ENCODE peak calls at places on chromosomes 1 and 21, in nine cellular contexts. One of them, this sample, is unnamed.
A peak's percentile ranks its signal among the peaks of the same experiment; 100 is the strongest.

GRCh38 chr1:47510282-47510811 is 72.5 kb downstream of the FOXD2 start:
- DNase-seq in spleen: peak; percentile 11
- DNase-seq in tibial nerve: no peak
- DNase-seq in glutamatergic neuron: no peak
- DNase-seq in amygdala: no peak
- DNase-seq in breast epithelium: no peak
- DNase-seq in NCI-H510A: no peak
- DNase-seq in GM12891: no peak
- DNase-seq in ELF-1: no peak
- DNase-seq in this sample: no peak

GRCh38 chr21:31455506-31455905 is 111.4 kb upstream of the TIAM1 start:
- DNase-seq in ELF-1: no peak
- DNase-seq in breast epithelium: no peak
- DNase-seq in glutamatergic neuron: no peak
- DNase-seq in amygdala: no peak
- DNase-seq in GM12891: no peak
- DNase-seq in spleen: no peak
- DNase-seq in tibial nerve: no peak
- DNase-seq in NCI-H510A: no peak
- DNase-seq in this sample: no peak

GRCh38 chr1:237042892-237043576 is 1.1 kb downstream of the RYR2 start:
- DNase-seq in NCI-H510A: no peak
- DNase-seq in glutamatergic neuron: peak; percentile 57
- DNase-seq in ELF-1: peak; percentile 36
- DNase-seq in tibial nerve: no peak
- DNase-seq in amygdala: no peak
- DNase-seq in GM12891: peak; percentile 11
- DNase-seq in spleen: no peak
- DNase-seq in breast epithelium: no peak
- DNase-seq in this sample: no peak

GRCh38 chr1:91173379-91173890 is 151.6 kb upstream of the ZNF644 start:
- DNase-seq in glutamatergic neuron: no peak
- DNase-seq in tibial nerve: no peak
- DNase-seq in ELF-1: no peak
- DNase-seq in GM12891: no peak
- DNase-seq in spleen: no peak
- DNase-seq in NCI-H510A: no peak
- DNase-seq in breast epithelium: no peak
- DNase-seq in amygdala: no peak
- DNase-seq in this sample: no peak

GRCh38 chr1:156400191-156400920 is 31.3 kb downstream of the RHBG start:
- DNase-seq in breast epithelium: no peak
- DNase-seq in glutamatergic neuron: no peak
- DNase-seq in GM12891: no peak
- DNase-seq in spleen: no peak
- DNase-seq in ELF-1: no peak
- DNase-seq in amygdala: peak; percentile 77
- DNase-seq in NCI-H510A: no peak
- DNase-seq in tibial nerve: no peak
- DNase-seq in this sample: no peak

GRCh38 chr1:91609571-91609970 is 108.9 kb downstream of the CDC7 start:
- DNase-seq in amygdala: no peak
- DNase-seq in GM12891: no peak
- DNase-seq in NCI-H510A: no peak
- DNase-seq in ELF-1: no peak
- DNase-seq in tibial nerve: no peak
- DNase-seq in glutamatergic neuron: no peak
- DNase-seq in breast epithelium: no peak
- DNase-seq in spleen: no peak
- DNase-seq in this sample: no peak

GRCh38 chr1:11690669-11691301 is 725 bp upstream of the DRAXIN start:
- DNase-seq in ELF-1: peak; percentile 91
- DNase-seq in breast epithelium: no peak
- DNase-seq in tibial nerve: no peak
- DNase-seq in amygdala: no peak
- DNase-seq in GM12891: no peak
- DNase-seq in NCI-H510A: peak; percentile 75
- DNase-seq in glutamatergic neuron: peak; percentile 78
- DNase-seq in spleen: no peak
- DNase-seq in this sample: no peak

GRCh38 chr1:23908453-23909341 is 4.5 kb downstream of the CNR2 start:
- DNase-seq in amygdala: no peak
- DNase-seq in glutamatergic neuron: no peak
- DNase-seq in GM12891: no peak
- DNase-seq in NCI-H510A: no peak
- DNase-seq in ELF-1: no peak
- DNase-seq in breast epithelium: no peak
- DNase-seq in tibial nerve: no peak
- DNase-seq in spleen: peak; percentile 88
- DNase-seq in this sample: no peak

GRCh38 chr1:106465666-106466065 is 590.8 kb upstream of the PRMT6 start:
- DNase-seq in ELF-1: no peak
- DNase-seq in GM12891: no peak
- DNase-seq in tibial nerve: no peak
- DNase-seq in NCI-H510A: no peak
- DNase-seq in glutamatergic neuron: no peak
- DNase-seq in spleen: no peak
- DNase-seq in amygdala: no peak
- DNase-seq in breast epithelium: no peak
- DNase-seq in this sample: no peak

GRCh38 chr1:205376739-205377138 is 20.0 kb upstream of the KLHDC8A start:
- DNase-seq in tibial nerve: no peak
- DNase-seq in GM12891: no peak
- DNase-seq in spleen: no peak
- DNase-seq in ELF-1: no peak
- DNase-seq in breast epithelium: no peak
- DNase-seq in amygdala: no peak
- DNase-seq in NCI-H510A: no peak
- DNase-seq in glutamatergic neuron: no peak
- DNase-seq in this sample: no peak

GRCh38 chr1:58497499-58497898 is 49.0 kb downstream of the OMA1 start:
- DNase-seq in amygdala: no peak
- DNase-seq in glutamatergic neuron: no peak
- DNase-seq in GM12891: no peak
- DNase-seq in ELF-1: no peak
- DNase-seq in breast epithelium: no peak
- DNase-seq in spleen: no peak
- DNase-seq in tibial nerve: no peak
- DNase-seq in NCI-H510A: no peak
- DNase-seq in this sample: no peak

GRCh38 chr1:198232940-198233675 is 76.3 kb downstream of the NEK7 start:
- DNase-seq in NCI-H510A: no peak
- DNase-seq in spleen: no peak
- DNase-seq in GM12891: no peak
- DNase-seq in ELF-1: no peak
- DNase-seq in amygdala: no peak
- DNase-seq in glutamatergic neuron: no peak
- DNase-seq in tibial nerve: no peak
- DNase-seq in breast epithelium: no peak
- DNase-seq in this sample: no peak

GRCh38 chr1:31936278-31936965 is 1.7 kb downstream of the PTP4A2 start:
- DNase-seq in glutamatergic neuron: no peak
- DNase-seq in GM12891: no peak
- DNase-seq in breast epithelium: no peak
- DNase-seq in spleen: no peak
- DNase-seq in ELF-1: no peak
- DNase-seq in tibial nerve: no peak
- DNase-seq in amygdala: no peak
- DNase-seq in NCI-H510A: no peak
- DNase-seq in this sample: no peak

GRCh38 chr1:94608142-94608851 is 66.7 kb upstream of the F3 start:
- DNase-seq in tibial nerve: no peak
- DNase-seq in spleen: no peak
- DNase-seq in ELF-1: no peak
- DNase-seq in amygdala: no peak
- DNase-seq in GM12891: no peak
- DNase-seq in breast epithelium: no peak
- DNase-seq in NCI-H510A: no peak
- DNase-seq in glutamatergic neuron: no peak
- DNase-seq in this sample: no peak